ENCODE peak calls at places on chromosomes 1 and 21, in eight cellular contexts. R is AG09309, F is neural progenitor cell, P is mammary epithelial cell, I is fibroblast of pulmonary artery, N is kidney epithelial cell, Z is pancreas, H is heart right ventricle. G is an unnamed sample.

GRCh38 chr1:40532844-40533424 is 1.5 kb downstream of the ZNF684 start:
- DNase-seq in F (peak), H (no peak), N (no peak), Z (no peak), I (peak), R (no peak), P (peak), G (no peak)

GRCh38 chr1:168297019-168297418 is 16.3 kb downstream of the TBX19 start:
- DNase-seq in H (no peak), F (no peak), N (no peak), R (no peak), I (no peak), Z (no peak), P (no peak), G (no peak)

GRCh38 chr1:229430761-229431269 is 3.1 kb downstream of the ACTA1 start:
- DNase-seq in P (no peak), R (no peak), F (peak), I (peak), N (no peak), H (peak), Z (peak), G (no peak)

GRCh38 chr1:13832536-13832935 is 132.5 kb downstream of the PRDM2 start:
- DNase-seq in P (peak), N (no peak), F (no peak), H (no peak), Z (no peak), R (no peak), I (no peak), G (no peak)

GRCh38 chr1:46434358-46434757 is 40.2 kb downstream of the FAAH start:
- DNase-seq in N (no peak), R (no peak), F (no peak), P (no peak), I (no peak), Z (no peak), H (no peak), G (no peak)

GRCh38 chr1:167529829-167530474 is 11.6 kb upstream of the CD247 start:
- DNase-seq in R (no peak), P (no peak), Z (no peak), N (no peak), I (peak), F (no peak), H (no peak), G (no peak)

GRCh38 chr1:56920551-56920950 is 45.3 kb downstream of the C8B start:
- DNase-seq in H (no peak), N (no peak), P (no peak), F (no peak), Z (no peak), I (peak), R (no peak), G (no peak)

GRCh38 chr1:215682232-215682631 is 115.1 kb downstream of the KCTD3 start:
- DNase-seq in P (no peak), H (no peak), R (no peak), Z (no peak), I (no peak), F (no peak), N (no peak), G (no peak)

GRCh38 chr1:170041423-170042207 is 32.9 kb downstream of the KIFAP3 start:
- DNase-seq in R (no peak), Z (no peak), P (no peak), I (no peak), N (no peak), H (no peak), F (no peak), G (no peak)

GRCh38 chr1:1599030-1599916 is 662 bp downstream of the FNDC10 start:
- DNase-seq in R (no peak), I (peak), H (peak), Z (no peak), F (peak), N (no peak), P (peak), G (no peak)

GRCh38 chr1:232132572-232132971 is 497.4 kb downstream of the SIPA1L2 start:
- DNase-seq in P (no peak), Z (no peak), H (no peak), I (no peak), F (no peak), R (no peak), N (no peak), G (no peak)

GRCh38 chr1:232127190-232127589 is 500.6 kb downstream of the DISC1 start:
- DNase-seq in P (peak), R (peak), F (no peak), I (peak), Z (no peak), N (peak), H (no peak), G (no peak)

GRCh38 chr1:232134365-232134764 is 495.6 kb downstream of the SIPA1L2 start:
- DNase-seq in R (no peak), H (no peak), Z (no peak), P (no peak), I (no peak), N (no peak), F (no peak), G (no peak)

GRCh38 chr1:232131715-232132391 is 498.1 kb downstream of the SIPA1L2 start:
- DNase-seq in F (no peak), P (no peak), H (no peak), I (no peak), R (no peak), Z (no peak), N (no peak), G (no peak)

DNA sequence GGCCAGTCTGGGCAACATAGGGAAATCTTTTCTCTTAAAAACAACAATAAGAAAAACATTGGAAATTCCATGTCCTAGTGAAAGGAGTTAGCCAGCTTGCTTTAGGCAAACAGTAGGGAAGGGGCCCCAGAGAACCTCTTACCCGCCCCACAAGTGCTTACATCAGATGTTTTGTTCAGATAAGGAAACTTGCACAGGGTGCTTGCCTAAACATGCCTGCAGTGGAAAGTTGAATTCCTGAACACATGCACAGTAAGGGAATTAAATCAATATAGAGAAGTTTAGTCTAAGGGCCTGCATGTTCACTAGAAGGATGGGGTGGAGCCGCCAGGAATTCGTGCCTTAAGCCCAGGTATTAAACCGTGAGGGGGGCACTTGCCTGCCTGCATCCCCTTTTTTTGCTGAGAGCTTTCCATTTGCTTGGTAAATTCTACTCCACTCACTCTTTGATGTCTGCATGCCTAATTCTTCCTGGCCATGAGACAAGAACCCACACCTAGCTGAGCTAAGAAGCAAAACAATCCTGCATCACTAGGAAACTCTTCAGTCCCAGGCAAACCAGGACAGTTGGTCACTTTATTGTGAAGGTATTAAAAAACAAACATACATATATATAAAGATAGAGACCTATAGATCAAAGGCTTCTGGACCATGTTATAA is 499.0 kb downstream of the SIPA1L2 start:
- DNase-seq in Z (no peak), H (no peak), I (no peak), N (no peak), P (peak), R (no peak), F (no peak), G (no peak)
- H3K4me3 ChIP-seq in Z (no peak), H (no peak), I (no peak), N (no peak), P (no peak), R (no peak), F (no peak), G (no peak)

DNA sequence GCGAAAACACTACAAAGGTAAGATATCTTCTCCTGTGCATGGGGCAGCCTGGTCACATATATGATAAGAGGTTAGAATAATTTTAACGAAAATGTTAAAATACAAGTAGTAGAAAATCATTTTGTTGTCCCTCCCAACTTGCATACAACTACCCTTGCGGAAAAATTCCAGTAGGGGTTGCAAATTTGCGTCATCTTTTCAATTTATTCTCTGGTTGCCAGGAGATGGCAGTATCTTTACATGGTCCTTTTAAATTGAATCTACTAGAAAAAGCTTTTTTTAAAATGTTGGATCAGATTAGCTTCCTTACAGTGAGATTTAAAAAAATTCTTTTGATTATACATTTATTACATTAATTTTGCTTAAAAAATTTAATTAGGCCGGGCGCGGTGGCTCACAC is 10.9 kb downstream of the S100PBP start:
- DNase-seq in P (no peak), N (no peak), H (no peak), Z (no peak), F (no peak), R (no peak), I (peak), G (no peak)
- TF ChIP-seq CTCF in P (no peak), N (peak), H (peak), Z (no peak), F (peak), R (no peak), I (peak), G (no peak)

GRCh38 chr1:181092056-181092455 is 3.6 kb downstream of the IER5 start:
- DNase-seq in R (no peak), N (no peak), Z (no peak), F (no peak), I (no peak), P (no peak), H (no peak), G (no peak)

GRCh38 chr1:181089777-181090505 is 1.4 kb downstream of the IER5 start:
- DNase-seq in Z (peak), F (peak), I (peak), P (peak), R (no peak), H (peak), N (no peak), G (no peak)

GRCh38 chr1:181092883-181093282 is 4.4 kb downstream of the IER5 start:
- DNase-seq in P (no peak), N (no peak), F (no peak), R (no peak), Z (no peak), H (no peak), I (no peak), G (no peak)

GRCh38 chr1:181090653-181091126 is 2.2 kb downstream of the IER5 start:
- DNase-seq in H (no peak), Z (no peak), P (peak), N (no peak), R (no peak), F (no peak), I (no peak), G (no peak)

DNA sequence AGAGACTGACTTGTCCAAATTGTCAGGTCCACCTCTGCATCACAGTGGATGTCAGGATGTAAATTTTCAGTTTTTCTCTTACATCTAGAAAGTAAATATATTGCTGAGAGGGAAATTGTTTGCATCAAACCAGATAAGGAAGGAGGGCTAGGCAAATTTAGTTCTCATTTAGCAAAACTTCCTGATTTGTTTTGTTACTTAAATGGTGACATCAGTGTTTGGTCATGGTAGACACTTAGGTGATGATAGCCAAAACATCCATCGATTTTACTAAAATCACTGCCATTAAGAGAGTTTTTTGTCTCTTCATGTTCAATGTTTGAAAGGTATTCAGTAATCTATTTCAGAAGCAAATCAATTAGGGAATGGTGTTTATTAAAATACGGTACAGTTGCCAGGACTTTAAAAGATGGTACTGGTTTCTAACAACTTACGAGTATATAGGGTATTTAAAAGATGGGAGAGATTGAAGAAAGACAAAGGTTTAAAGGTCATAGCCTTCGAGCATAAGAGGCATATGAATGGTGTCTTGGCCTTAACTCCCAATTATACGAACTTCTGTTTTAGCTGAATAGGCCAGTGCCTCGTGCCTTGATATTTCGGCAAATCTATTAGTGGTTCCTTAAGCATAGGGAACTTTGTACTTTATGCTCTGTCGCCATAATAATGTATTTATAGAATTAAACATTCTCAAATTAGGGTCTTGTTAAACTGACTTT is 3.0 kb downstream of the IER5 start:
- DNase-seq in R (no peak), N (no peak), F (no peak), P (no peak), I (no peak), Z (no peak), H (no peak), G (no peak)
- H3K4me3 ChIP-seq in R (peak), N (no peak), F (peak), P (peak), I (peak), Z (no peak), H (no peak), G (peak)

GRCh38 chr21:26093094-26093493 is 77.5 kb downstream of the APP start:
- DNase-seq in F (no peak), N (no peak), Z (no peak), P (peak), H (no peak), I (peak), R (no peak), G (no peak)

GRCh38 chr21:26095131-26095530 is 75.4 kb downstream of the APP start:
- DNase-seq in H (no peak), F (no peak), Z (no peak), P (peak), N (no peak), I (no peak), R (no peak), G (no peak)

GRCh38 chr21:26087223-26087918 is 83.2 kb downstream of the APP start:
- DNase-seq in N (no peak), F (no peak), P (no peak), Z (no peak), I (no peak), H (no peak), R (no peak), G (no peak)

GRCh38 chr21:26089730-26090129 is 80.8 kb downstream of the APP start:
- DNase-seq in N (no peak), F (no peak), R (no peak), I (no peak), H (no peak), P (no peak), Z (no peak), G (no peak)

DNA sequence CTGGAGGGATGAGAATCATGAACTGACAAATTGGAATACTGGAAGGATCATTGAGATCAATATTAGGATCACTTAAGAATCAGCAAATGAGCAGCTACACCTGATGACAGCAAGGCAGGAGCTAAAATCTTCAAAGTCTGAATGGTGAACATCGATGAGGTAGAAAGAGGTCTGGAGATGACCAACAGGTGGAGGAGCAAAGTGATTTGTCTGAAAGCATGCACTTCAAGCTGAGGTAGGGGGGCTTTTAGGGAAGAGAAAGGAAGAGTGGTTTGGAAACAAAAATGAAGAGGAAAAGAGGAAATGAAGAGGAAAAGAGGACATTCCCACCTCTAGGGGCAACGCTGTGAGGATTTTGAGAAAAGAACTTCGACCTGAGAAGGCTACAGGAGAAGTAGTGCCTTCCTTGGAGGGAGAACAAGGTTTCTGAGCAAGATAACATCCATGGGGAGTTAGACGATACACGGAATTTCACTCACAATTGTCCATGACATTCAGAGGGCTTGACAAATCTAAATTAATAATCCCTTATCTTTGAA is 79.0 kb downstream of the APP start:
- DNase-seq in N (no peak), F (no peak), I (no peak), P (no peak), H (no peak), Z (no peak), R (no peak), G (no peak)
- TF ChIP-seq CTCF in N (no peak), F (peak), I (peak), P (no peak), H (no peak), Z (no peak), R (no peak), G (peak)

DNA sequence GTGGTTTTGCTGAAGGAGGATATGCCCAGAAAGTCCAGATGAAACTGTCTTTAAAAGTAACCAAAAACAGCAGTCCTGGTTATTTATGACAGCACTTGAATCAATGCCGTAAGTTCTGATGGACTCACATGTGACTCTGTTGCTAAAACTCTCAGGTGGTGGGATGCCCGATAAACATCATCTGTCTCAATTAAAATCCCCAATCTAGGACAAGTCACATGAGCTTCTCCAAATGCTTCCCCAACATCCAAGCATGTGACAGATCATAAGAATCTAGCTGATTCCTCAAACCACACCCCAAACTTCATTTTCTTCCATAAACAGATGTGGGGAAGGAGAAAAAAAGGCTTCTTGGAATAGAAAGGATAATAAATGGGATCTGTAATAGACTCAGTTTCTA is 791 bp upstream of the CTSK start:
- DNase-seq in I (no peak), F (no peak), P (no peak), R (no peak), Z (no peak), H (no peak), N (no peak), G (no peak)
- H3K4me3 ChIP-seq in I (no peak), F (no peak), P (no peak), R (no peak), Z (no peak), H (no peak), N (no peak), G (no peak)

G was measured in epithelial cell of proximal tubule.